ENCODE peak calls at places on chromosomes 16 and 17, in seven cellular contexts. Q, G, A, H, X, N and U are unnamed samples.

GRCh38 chr17:41547921-41548843 is 20.1 kb upstream of the KRT19 start:
- DNase-seq in Q (peak), G (peak), A (peak), H (no peak), X (no peak), N (peak), U (peak)

GRCh38 chr16:19179890-19180490 is 11.9 kb downstream of the SYT17 start:
- DNase-seq in Q (peak), G (peak), A (no peak), H (peak), X (peak), N (no peak), U (peak)

GRCh38 chr17:55067697-55068439 is 99.3 kb downstream of the STXBP4 start:
- DNase-seq in Q (no peak), G (no peak), A (no peak), H (no peak), X (no peak), N (no peak), U (no peak)

GRCh38 chr17:56786989-56787482 is 46.7 kb downstream of the C17orf67 start:
- DNase-seq in Q (peak), G (peak), A (no peak), H (no peak), X (no peak), N (no peak), U (no peak)

GRCh38 chr17:61532818-61533217 is 58.2 kb downstream of the NACA2 start:
- DNase-seq in Q (no peak), G (no peak), A (no peak), H (no peak), X (no peak), N (no peak), U (no peak)

GRCh38 chr17:58343131-58343530 is 8.9 kb downstream of the SUPT4H1 start:
- DNase-seq in Q (no peak), G (no peak), A (no peak), H (no peak), X (no peak), N (no peak), U (no peak)

GRCh38 chr17:63290784-63291183 is 155.3 kb downstream of the CYB561 start:
- DNase-seq in Q (no peak), G (no peak), A (no peak), H (no peak), X (no peak), N (no peak), U (no peak)

GRCh38 chr16:5333991-5334390 is 236.4 kb upstream of the EEF2KMT start:
- DNase-seq in Q (no peak), G (no peak), A (no peak), H (no peak), X (no peak), N (no peak), U (no peak)

GRCh38 chr17:77491921-77492445 is 351.2 kb downstream of the SEC14L1 start:
- DNase-seq in Q (peak), G (no peak), A (no peak), H (peak), X (no peak), N (peak), U (peak)

GRCh38 chr17:63476494-63476856 is 386 bp upstream of the ACE start:
- DNase-seq in Q (no peak), G (no peak), A (no peak), H (no peak), X (no peak), N (no peak), U (no peak)

GRCh38 chr16:6016530-6017184 is 919.1 kb upstream of the EEF2KMT start:
- DNase-seq in Q (no peak), G (no peak), A (no peak), H (no peak), X (no peak), N (no peak), U (no peak)

GRCh38 chr16:12228607-12229499 is 252.3 kb downstream of the SNX29 start:
- DNase-seq in Q (peak), G (peak), A (no peak), H (no peak), X (peak), N (peak), U (peak)

GRCh38 chr16:50490828-50491227 is 57.4 kb upstream of the NKD1 start:
- DNase-seq in Q (no peak), G (no peak), A (no peak), H (no peak), X (no peak), N (no peak), U (no peak)

GRCh38 chr17:5793899-5794298 is 209.6 kb upstream of the NLRP1 start:
- DNase-seq in Q (no peak), G (no peak), A (no peak), H (no peak), X (no peak), N (no peak), U (no peak)

GRCh38 chr17:37220609-37220953 is 155.2 kb upstream of the C17orf78 start:
- DNase-seq in Q (no peak), G (no peak), A (no peak), H (no peak), X (no peak), N (no peak), U (peak)

GRCh38 chr16:4021070-4021779 is 95.0 kb downstream of the ADCY9 start:
- DNase-seq in Q (no peak), G (no peak), A (no peak), H (no peak), X (peak), N (no peak), U (peak)

GRCh38 chr17:29933379-29933778 is 3.4 kb upstream of the SSH2 start:
- DNase-seq in Q (no peak), G (no peak), A (no peak), H (no peak), X (no peak), N (no peak), U (no peak)

GRCh38 chr17:338442-339192 is 14.0 kb downstream of the RPH3AL start:
- DNase-seq in Q (peak), G (peak), A (no peak), H (no peak), X (no peak), N (peak), U (peak)

GRCh38 chr16:3180445-3180878 is 7.5 kb upstream of the OR1F1 start:
- DNase-seq in Q (no peak), G (no peak), A (no peak), H (no peak), X (no peak), N (no peak), U (no peak)

GRCh38 chr17:50363217-50364060 is 9.5 kb downstream of the MRPL27 start:
- DNase-seq in Q (peak), G (peak), A (no peak), H (no peak), X (no peak), N (no peak), U (no peak)

GRCh38 chr17:64309021-64309420 is 46.0 kb upstream of the TEX2 start:
- DNase-seq in Q (no peak), G (no peak), A (no peak), H (no peak), X (no peak), N (no peak), U (no peak)

GRCh38 chr17:20266806-20267458 is 200.4 kb downstream of the LGALS9B start:
- DNase-seq in Q (peak), G (no peak), A (no peak), H (no peak), X (no peak), N (peak), U (no peak)

GRCh38 chr17:7367083-7367482 is 12.1 kb downstream of the TMEM95 start:
- DNase-seq in Q (no peak), G (no peak), A (no peak), H (no peak), X (no peak), N (no peak), U (no peak)

GRCh38 chr17:78935419-78936323 is 10.5 kb upstream of the TIMP2 start:
- DNase-seq in Q (peak), G (peak), A (peak), H (no peak), X (peak), N (peak), U (no peak)

GRCh38 chr17:76081295-76082210 is 2.6 kb downstream of the ZACN start:
- DNase-seq in Q (no peak), G (no peak), A (no peak), H (no peak), X (no peak), N (no peak), U (no peak)

GRCh38 chr17:76079577-76080206 is 710 bp downstream of the ZACN start:
- DNase-seq in Q (no peak), G (no peak), A (no peak), H (no peak), X (no peak), N (no peak), U (no peak)

GRCh38 chr17:76080934-76081287 is 1.9 kb downstream of the ZACN start:
- DNase-seq in Q (no peak), G (no peak), A (no peak), H (no peak), X (no peak), N (no peak), U (no peak)

GRCh38 chr17:76078859-76079576 is at the start of gene ZACN:
- DNase-seq in Q (no peak), G (no peak), A (no peak), H (no peak), X (no peak), N (no peak), U (no peak)

GRCh38 chr17:76080207-76080933 is 1.4 kb downstream of the ZACN start:
- DNase-seq in Q (no peak), G (no peak), A (no peak), H (no peak), X (no peak), N (no peak), U (no peak)
- TF ChIP-seq POLR2A in Q (no peak), G (no peak), A (no peak), H (no peak), X (no peak), N (no peak), U (no peak)

GRCh38 chr16:26762596-26762995 is 304.1 kb upstream of the C16orf82 start:
- DNase-seq in Q (no peak), G (no peak), A (no peak), H (no peak), X (no peak), N (no peak), U (no peak)

GRCh38 chr16:26770547-26770946 is 296.2 kb upstream of the C16orf82 start:
- DNase-seq in Q (no peak), G (no peak), A (no peak), H (no peak), X (no peak), N (no peak), U (no peak)

DNA sequence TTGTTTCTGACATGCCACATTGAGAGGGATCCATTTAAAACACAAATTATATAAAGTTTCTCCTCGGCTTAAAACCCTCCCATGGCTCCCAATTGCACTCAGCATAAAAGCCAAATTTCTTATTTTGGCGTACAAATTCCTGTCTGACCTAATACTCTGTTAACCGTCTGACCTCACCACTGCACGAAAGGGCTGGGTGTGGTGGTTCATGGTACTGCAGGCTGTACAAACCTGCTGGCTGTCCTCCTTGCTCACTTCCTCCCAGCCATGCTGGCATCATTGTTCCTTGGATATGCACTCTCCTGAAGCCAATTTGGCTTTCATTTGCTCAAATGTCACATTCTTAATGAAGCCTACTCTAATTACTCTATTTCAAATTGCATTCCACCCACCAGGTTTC is 301.6 kb upstream of the C16orf82 start:
- DNase-seq in Q (no peak), G (no peak), A (no peak), H (no peak), X (no peak), N (no peak), U (no peak)
- TF ChIP-seq CTCF in Q (peak), G (no peak), A (no peak), H (no peak), X (no peak), N (no peak), U (no peak)

GRCh38 chr17:79956853-79957252 is 78.8 kb downstream of the TBC1D16 start:
- DNase-seq in Q (peak), G (peak), A (no peak), H (no peak), X (no peak), N (no peak), U (no peak)
- TF ChIP-seq POLR2A in Q (no peak), G (no peak), A (no peak), H (no peak), X (no peak), N (no peak), U (no peak)

GRCh38 chr17:1648582-1649115 is 1.0 kb downstream of the RILP start:
- DNase-seq in Q (peak), G (peak), A (no peak), H (peak), X (peak), N (peak), U (peak)

GRCh38 chr17:1649116-1649843 is 386 bp downstream of the RILP start:
- DNase-seq in Q (peak), G (peak), A (no peak), H (peak), X (peak), N (peak), U (peak)

GRCh38 chr17:1646199-1646875 is 805 bp upstream of the SCARF1 start:
- DNase-seq in Q (no peak), G (no peak), A (no peak), H (no peak), X (no peak), N (no peak), U (no peak)

GRCh38 chr17:1649844-1650409 is at the start of gene RILP:
- DNase-seq in Q (peak), G (peak), A (peak), H (peak), X (peak), N (peak), U (peak)

DNA sequence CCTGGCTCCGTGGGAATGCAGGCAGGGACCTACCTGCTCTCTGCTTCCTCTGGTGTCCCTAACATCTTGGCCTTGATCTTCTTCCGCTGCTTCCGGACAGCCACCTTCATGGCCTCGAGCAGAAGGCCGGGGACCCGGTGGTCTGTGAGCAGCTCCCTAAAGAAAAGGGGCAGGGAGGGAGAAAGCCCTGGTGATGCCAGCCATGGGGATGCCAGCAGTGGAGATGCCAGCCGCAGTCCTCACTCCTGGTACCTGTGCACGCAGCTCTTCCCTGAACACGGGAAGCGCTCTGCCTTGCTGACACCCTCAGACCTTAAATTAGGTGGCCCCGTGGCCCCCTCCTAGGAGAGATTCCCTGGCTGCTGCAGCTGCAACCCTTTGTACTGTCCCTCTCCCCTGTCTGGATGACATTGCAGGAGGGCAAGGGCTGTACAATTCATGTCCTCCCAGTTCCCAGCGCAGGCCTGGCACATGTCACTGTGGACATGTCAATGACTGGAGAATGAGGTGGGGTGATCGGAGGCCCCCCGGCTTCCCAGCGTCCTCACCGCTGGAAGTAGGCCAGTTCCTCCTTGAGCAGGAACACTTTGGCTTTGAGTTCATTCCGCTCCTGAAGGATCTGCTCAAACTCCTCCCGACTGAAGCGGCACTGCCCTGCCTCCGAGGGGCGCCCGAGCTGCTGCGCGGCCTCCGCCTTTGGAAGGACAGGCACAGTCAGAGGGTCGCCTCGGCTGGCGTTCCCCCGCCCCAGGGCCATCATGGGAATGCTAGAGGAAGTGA is 1.7 kb downstream of the RILP start:
- DNase-seq in Q (peak), G (no peak), A (no peak), H (no peak), X (peak), N (peak), U (peak)
- TF ChIP-seq CTCF in Q (no peak), G (no peak), A (no peak), H (no peak), X (no peak), N (no peak), U (no peak)

GRCh38 chr16:1089822-1090619 is 6.0 kb downstream of the C1QTNF8 start:
- DNase-seq in Q (peak), G (no peak), A (no peak), H (no peak), X (no peak), N (no peak), U (no peak)
- TF ChIP-seq POLR2A in Q (no peak), G (no peak), A (no peak), H (peak), X (no peak), N (no peak), U (no peak)